ENCODE peak calls at places on chromosomes 4 and X, in ten cellular contexts. T, R, Z, N, H, L, K, G, V and C are unnamed samples.

GRCh38 chrX:1598021-1598875 is 6.8 kb downstream of the AKAP17A start:
- DNase-seq in T (no peak), R (peak; percentile 28), Z (no peak), N (no peak), H (no peak), L (no peak), K (no peak), G (no peak), V (no peak), C (peak; percentile 33)

GRCh38 chr4:48268956-48269860 is at the start of gene TEC:
- DNase-seq in T (peak; percentile 71), R (peak; percentile 50), Z (peak; percentile 60), N (no peak), H (peak; percentile 37), L (peak; percentile 68), K (no peak), G (peak; percentile 56), V (peak; percentile 62), C (peak; percentile 89)

GRCh38 chrX:10052906-10053625 is 85.9 kb downstream of the CLDN34 start:
- DNase-seq in T (no peak), R (no peak), Z (no peak), N (peak; percentile 87), H (no peak), L (peak; percentile 9), K (no peak), G (no peak), V (no peak), C (no peak)

GRCh38 chrX:16491461-16491860 is 158.5 kb upstream of the S100G start:
- DNase-seq in T (no peak), R (no peak), Z (no peak), N (no peak), H (no peak), L (no peak), K (no peak), G (peak; percentile 60), V (no peak), C (no peak)

GRCh38 chr4:91280551-91281290 is 1023.0 kb upstream of the GRID2 start:
- DNase-seq in T (no peak), R (no peak), Z (no peak), N (no peak), H (no peak), L (no peak), K (peak; percentile 33), G (no peak), V (no peak), C (no peak)

GRCh38 chrX:119669424-119670037 is 23.4 kb downstream of the SEPTIN6 start:
- DNase-seq in T (no peak), R (no peak), Z (no peak), N (no peak), H (no peak), L (no peak), K (no peak), G (no peak), V (peak; percentile 25), C (no peak)

GRCh38 chr4:173415885-173416658 is 17.2 kb upstream of the SCRG1 start:
- DNase-seq in T (no peak), R (no peak), Z (peak; percentile 40), N (peak; percentile 45), H (no peak), L (peak; percentile 96), K (no peak), G (no peak), V (no peak), C (no peak)

GRCh38 chrX:18422886-18423285 is 2.5 kb upstream of the CDKL5 start:
- DNase-seq in T (no peak), R (no peak), Z (no peak), N (no peak), H (no peak), L (no peak), K (no peak), G (no peak), V (no peak), C (no peak)

GRCh38 chr4:42750831-42751230 is 93.9 kb upstream of the ATP8A1 start:
- DNase-seq in T (no peak), R (no peak), Z (no peak), N (peak; percentile 2), H (no peak), L (no peak), K (peak; percentile 29), G (peak; percentile 63), V (no peak), C (no peak)

GRCh38 chr4:36043901-36044300 is 200.4 kb downstream of the ARAP2 start:
- DNase-seq in T (no peak), R (no peak), Z (no peak), N (no peak), H (no peak), L (no peak), K (no peak), G (no peak), V (no peak), C (no peak)